ENCODE peak calls at places on chromosomes 13 and 19, in four cellular contexts. One of them, this sample, is unnamed. For H3K9me3, the result is how much of the 10 kb centered on the place peaks cover.

GRCh38 chr19:17052439-17052838 is 22.8 kb downstream of the HAUS8 start:
- DNase-seq in ascending aorta: no peak
- DNase-seq in colonic mucosa: peak
- DNase-seq in fibroblast of lung: peak
- DNase-seq in this sample: no peak

GRCh38 chr19:31553844-31554215 is 204.6 kb upstream of the TSHZ3 start:
- DNase-seq in ascending aorta: no peak
- DNase-seq in colonic mucosa: no peak
- DNase-seq in fibroblast of lung: peak
- DNase-seq in this sample: no peak

GRCh38 chr13:112699318-112699918 is 9.6 kb downstream of the ATP11A start:
- DNase-seq in fibroblast of lung: no peak
- DNase-seq in colonic mucosa: no peak
- DNase-seq in ascending aorta: peak
- DNase-seq in this sample: peak

GRCh38 chr13:53121131-53121773 is 92.6 kb downstream of the OLFM4 start:
- DNase-seq in fibroblast of lung: no peak
- DNase-seq in colonic mucosa: no peak
- DNase-seq in ascending aorta: no peak
- DNase-seq in this sample: no peak

GRCh38 chr19:41195675-41196497 is 2.9 kb downstream of the CYP2S1 start:
- DNase-seq in ascending aorta: no peak
- DNase-seq in colonic mucosa: no peak
- DNase-seq in fibroblast of lung: peak
- DNase-seq in this sample: no peak

GRCh38 chr13:20035130-20035529 is 76.6 kb downstream of the ZMYM2 start:
- DNase-seq in colonic mucosa: no peak
- DNase-seq in ascending aorta: no peak
- DNase-seq in fibroblast of lung: peak
- DNase-seq in this sample: no peak

GRCh38 chr13:41528021-41528420 is 70.7 kb downstream of the RGCC start:
- DNase-seq in ascending aorta: no peak
- DNase-seq in colonic mucosa: no peak
- DNase-seq in fibroblast of lung: no peak
- DNase-seq in this sample: no peak

GRCh38 chr13:61880576-61881283 is 465.1 kb upstream of the PCDH20 start:
- DNase-seq in fibroblast of lung: peak
- DNase-seq in colonic mucosa: no peak
- DNase-seq in ascending aorta: no peak
- DNase-seq in this sample: no peak

GRCh38 chr19:11041966-11042627 is 47.2 kb upstream of the LDLR start:
- DNase-seq in colonic mucosa: no peak
- DNase-seq in ascending aorta: no peak
- DNase-seq in fibroblast of lung: no peak
- DNase-seq in this sample: no peak

DNA sequence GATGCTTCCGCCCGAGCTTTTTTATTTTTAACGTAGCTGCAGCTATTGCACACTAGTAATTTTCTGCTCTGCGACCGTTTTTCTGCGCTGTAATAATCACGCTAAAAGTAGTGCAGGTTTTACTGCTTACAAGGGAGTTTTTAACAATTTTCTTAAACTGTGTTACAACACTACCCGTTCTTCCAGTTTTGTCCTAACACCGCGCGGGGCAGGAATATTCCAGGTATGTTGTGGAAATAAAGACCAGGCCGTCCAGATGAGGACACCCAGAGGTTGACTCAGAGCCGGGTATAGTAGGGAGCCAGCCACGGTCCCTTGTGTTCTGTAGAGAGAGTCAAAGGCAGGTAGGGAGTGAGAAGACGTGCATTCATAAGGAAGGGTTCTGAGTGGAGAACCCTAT is 21.7 kb downstream of the ZNF274 start:
- DNase-seq in colonic mucosa: no peak
- DNase-seq in fibroblast of lung: no peak
- DNase-seq in ascending aorta: no peak
- DNase-seq in this sample: no peak
- H3K9me3 ChIP-seq in colonic mucosa: under half
- H3K9me3 ChIP-seq in fibroblast of lung: under half
- H3K9me3 ChIP-seq in ascending aorta: half or more
- H3K9me3 ChIP-seq in this sample: half or more

DNA sequence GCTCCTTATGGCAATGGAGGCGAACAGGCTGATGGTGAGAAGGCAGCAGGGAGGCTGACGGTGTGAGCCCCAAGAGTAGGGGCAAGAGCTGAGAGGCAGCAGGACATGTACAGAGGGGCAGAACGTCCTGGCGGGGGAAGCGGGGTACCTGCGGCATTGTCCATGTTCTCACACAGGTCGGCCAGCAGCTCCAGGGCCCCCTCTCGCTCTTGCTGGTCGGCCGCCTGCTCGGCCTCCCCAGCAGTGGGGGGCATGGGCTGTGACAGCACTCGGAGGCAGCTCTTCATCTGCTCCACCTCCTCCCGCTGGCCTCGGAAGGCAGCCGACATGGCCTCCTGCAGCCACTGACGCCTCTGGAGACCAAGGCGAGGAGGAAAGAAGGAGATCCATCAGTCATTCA is 2.4 kb downstream of the HSPBP1 start:
- DNase-seq in ascending aorta: no peak
- DNase-seq in fibroblast of lung: no peak
- DNase-seq in colonic mucosa: no peak
- DNase-seq in this sample: no peak
- H3K9me3 ChIP-seq in ascending aorta: under half
- H3K9me3 ChIP-seq in fibroblast of lung: under half
- H3K9me3 ChIP-seq in colonic mucosa: under half
- H3K9me3 ChIP-seq in this sample: under half

GRCh38 chr19:15618321-15618720 is 3.3 kb downstream of the CYP4F8 start:
- DNase-seq in fibroblast of lung: no peak
- DNase-seq in ascending aorta: no peak
- DNase-seq in colonic mucosa: no peak
- DNase-seq in this sample: no peak
- H3K9me3 ChIP-seq in fibroblast of lung: under half
- H3K9me3 ChIP-seq in ascending aorta: under half
- H3K9me3 ChIP-seq in colonic mucosa: under half
- H3K9me3 ChIP-seq in this sample: under half

GRCh38 chr13:25179011-25179410 is 6.9 kb upstream of the AMER2 start:
- DNase-seq in colonic mucosa: no peak
- DNase-seq in fibroblast of lung: no peak
- DNase-seq in ascending aorta: no peak
- DNase-seq in this sample: no peak
- H3K9me3 ChIP-seq in colonic mucosa: under half
- H3K9me3 ChIP-seq in fibroblast of lung: under half
- H3K9me3 ChIP-seq in ascending aorta: under half
- H3K9me3 ChIP-seq in this sample: under half

GRCh38 chr19:44190020-44190419 is 22.3 kb upstream of the ZNF227 start:
- DNase-seq in ascending aorta: no peak
- DNase-seq in fibroblast of lung: no peak
- DNase-seq in colonic mucosa: no peak
- DNase-seq in this sample: no peak

GRCh38 chr19:44196772-44197171 is 15.6 kb upstream of the ZNF227 start:
- DNase-seq in fibroblast of lung: no peak
- DNase-seq in colonic mucosa: no peak
- DNase-seq in ascending aorta: no peak
- DNase-seq in this sample: no peak

DNA sequence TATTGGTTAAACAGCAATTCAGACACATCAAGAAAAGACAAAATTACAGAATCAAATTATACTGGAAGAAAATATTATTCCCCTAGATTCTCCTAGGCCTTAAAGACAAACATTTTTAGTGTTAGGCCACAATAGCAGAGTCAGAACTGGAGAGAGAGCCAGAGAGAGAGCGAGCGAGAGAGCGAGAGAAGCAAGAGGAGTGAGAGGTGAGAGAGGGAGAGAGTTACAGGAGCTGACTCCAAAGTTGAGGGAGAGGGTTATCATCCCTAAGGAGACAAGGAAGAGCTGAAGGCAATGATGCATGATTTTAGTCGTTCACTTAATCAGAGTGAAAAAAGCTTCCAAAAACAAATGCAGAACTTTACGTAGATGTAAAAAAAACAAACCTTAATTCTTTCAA is 20.2 kb upstream of the ZNF227 start:
- DNase-seq in colonic mucosa: no peak
- DNase-seq in ascending aorta: no peak
- DNase-seq in fibroblast of lung: no peak
- DNase-seq in this sample: no peak
- H3K9me3 ChIP-seq in colonic mucosa: under half
- H3K9me3 ChIP-seq in ascending aorta: half or more
- H3K9me3 ChIP-seq in fibroblast of lung: under half
- H3K9me3 ChIP-seq in this sample: under half

GRCh38 chr19:19749332-19750130 is 16.6 kb upstream of the ZNF14 start:
- DNase-seq in fibroblast of lung: no peak
- DNase-seq in colonic mucosa: no peak
- DNase-seq in ascending aorta: peak
- DNase-seq in this sample: no peak
- H3K9me3 ChIP-seq in fibroblast of lung: under half
- H3K9me3 ChIP-seq in colonic mucosa: under half
- H3K9me3 ChIP-seq in ascending aorta: under half
- H3K9me3 ChIP-seq in this sample: under half

GRCh38 chr19:20107301-20107700 is 29.5 kb downstream of the ZNF90 start:
- DNase-seq in colonic mucosa: no peak
- DNase-seq in ascending aorta: no peak
- DNase-seq in fibroblast of lung: no peak
- DNase-seq in this sample: no peak
- H3K9me3 ChIP-seq in colonic mucosa: under half
- H3K9me3 ChIP-seq in ascending aorta: half or more
- H3K9me3 ChIP-seq in fibroblast of lung: under half
- H3K9me3 ChIP-seq in this sample: under half

DNA sequence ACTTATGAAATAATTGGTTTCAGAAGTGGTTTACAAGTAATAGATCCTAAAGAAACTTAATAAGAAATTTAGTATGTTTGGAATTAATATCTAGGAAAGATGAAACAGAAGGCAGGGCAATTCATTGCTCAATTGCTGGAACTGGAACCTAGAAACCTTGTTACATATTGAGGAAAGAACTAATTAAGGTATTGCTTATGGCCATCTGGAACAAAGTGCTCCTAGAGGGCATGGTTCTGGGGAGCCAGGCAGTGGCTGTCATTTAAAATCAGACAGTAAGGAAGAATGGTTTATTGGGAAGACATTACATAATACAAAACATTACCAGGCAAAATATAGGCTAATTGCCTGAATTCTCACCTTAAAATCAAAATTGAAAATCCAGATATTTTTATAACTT is 224.1 kb downstream of the SLITRK6 start:
- DNase-seq in ascending aorta: no peak
- DNase-seq in fibroblast of lung: no peak
- DNase-seq in colonic mucosa: no peak
- DNase-seq in this sample: no peak
- H3K9me3 ChIP-seq in ascending aorta: under half
- H3K9me3 ChIP-seq in fibroblast of lung: under half
- H3K9me3 ChIP-seq in colonic mucosa: under half
- H3K9me3 ChIP-seq in this sample: under half

DNA sequence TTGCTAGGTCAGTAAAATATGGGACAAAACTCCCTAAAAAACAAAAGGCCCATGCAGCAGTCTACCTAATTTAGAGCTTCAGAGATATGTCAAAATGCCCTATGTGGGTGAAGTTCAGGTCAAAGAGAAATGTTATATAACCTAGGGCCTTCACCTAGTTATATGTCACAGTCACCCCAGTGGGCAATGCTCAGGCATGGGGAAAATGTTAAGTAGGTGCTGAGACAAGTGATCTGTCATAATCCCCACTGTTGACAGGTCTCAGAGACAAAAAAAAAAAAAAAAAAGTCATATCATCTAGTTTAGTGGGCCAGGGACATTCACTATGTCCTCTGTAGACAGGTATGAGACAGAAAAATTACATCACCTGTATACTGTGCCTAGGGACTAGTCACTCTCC is 128.6 kb upstream of the ZNF91 start:
- DNase-seq in colonic mucosa: no peak
- DNase-seq in ascending aorta: no peak
- DNase-seq in fibroblast of lung: no peak
- DNase-seq in this sample: no peak
- H3K9me3 ChIP-seq in colonic mucosa: under half
- H3K9me3 ChIP-seq in ascending aorta: under half
- H3K9me3 ChIP-seq in fibroblast of lung: under half
- H3K9me3 ChIP-seq in this sample: under half